ENCODE peak calls at places on chromosomes 2 and 18, in eight cellular contexts. B is left ventricle myocardium inferior; Y is CD8-positive, alpha-beta memory T cell; N is heart left ventricle; J is IMR-90; T is CD8-positive, alpha-beta T cell; F is uterus; D is ascending aorta. G is an unnamed sample.

GRCh38 chr2:156320491-156320896 is 12.0 kb downstream of the NR4A2 start:
- DNase-seq in B (peak; percentile 47), Y (no peak), N (peak; percentile 57), J (peak; percentile 61), T (no peak), F (no peak), D (no peak), G (peak; percentile 79)

GRCh38 chr2:98347298-98348065 is 1.2 kb downstream of the CNGA3 start:
- DNase-seq in B (no peak), Y (no peak), N (no peak), J (no peak), T (no peak), F (no peak), D (no peak), G (peak; percentile 31)

GRCh38 chr2:127762846-127763245 is 48.1 kb downstream of the WDR33 start:
- DNase-seq in B (no peak), Y (no peak), N (no peak), J (peak; percentile 90), T (no peak), F (no peak), D (no peak), G (no peak)

GRCh38 chr2:43005211-43005974 is 213.0 kb upstream of the HAAO start:
- DNase-seq in B (no peak), Y (no peak), N (no peak), J (no peak), T (no peak), F (peak; percentile 9), D (no peak), G (peak; percentile 35)

GRCh38 chr2:164839914-164840457 is 1.6 kb downstream of the COBLL1 start:
- DNase-seq in B (no peak), Y (no peak), N (no peak), J (peak; percentile 18), T (no peak), F (no peak), D (no peak), G (peak; percentile 88)

GRCh38 chr2:120224735-120225548 is 1.7 kb upstream of the TMEM185B start:
- DNase-seq in B (no peak), Y (no peak), N (no peak), J (no peak), T (no peak), F (no peak), D (no peak), G (peak; percentile 27)

GRCh38 chr2:195818521-195818920 is 161.5 kb downstream of the SLC39A10 start:
- DNase-seq in B (no peak), Y (no peak), N (no peak), J (peak; percentile 90), T (no peak), F (no peak), D (no peak), G (peak; percentile 63)

GRCh38 chr2:70472256-70472905 is 81.2 kb downstream of the TGFA start:
- DNase-seq in B (no peak), Y (no peak), N (no peak), J (no peak), T (no peak), F (no peak), D (no peak), G (no peak)

GRCh38 chr2:144701259-144701658 is 181.3 kb upstream of the ZEB2 start:
- DNase-seq in B (no peak), Y (no peak), N (no peak), J (no peak), T (no peak), F (no peak), D (no peak), G (no peak)

GRCh38 chr18:9916067-9916684 is 2.4 kb downstream of the VAPA start:
- DNase-seq in B (no peak), Y (no peak), N (no peak), J (peak; percentile 25), T (no peak), F (no peak), D (no peak), G (peak; percentile 80)

GRCh38 chr18:55343396-55344073 is 244.5 kb downstream of the TCF4 start:
- DNase-seq in B (no peak), Y (no peak), N (no peak), J (peak; percentile 64), T (no peak), F (no peak), D (no peak), G (no peak)

GRCh38 chr2:190537765-190538164 is 3.2 kb upstream of the NEMP2 start:
- DNase-seq in B (no peak), Y (peak; percentile 33), N (no peak), J (peak; percentile 24), T (no peak), F (no peak), D (no peak), G (no peak)

GRCh38 chr18:2906522-2907458 is 60.0 kb downstream of the EMILIN2 start:
- DNase-seq in B (no peak), Y (peak; percentile 60), N (no peak), J (no peak), T (peak; percentile 71), F (peak; percentile 58), D (no peak), G (peak; percentile 96)

GRCh38 chr2:1806254-1806653 is 61.9 kb upstream of the PXDN start:
- DNase-seq in B (no peak), Y (no peak), N (no peak), J (no peak), T (no peak), F (no peak), D (no peak), G (no peak)

GRCh38 chr2:98348066-98348561 is 1.9 kb downstream of the CNGA3 start:
- DNase-seq in B (no peak), Y (no peak), N (no peak), J (no peak), T (no peak), F (no peak), D (no peak), G (peak; percentile 25)

GRCh38 chr2:78023356-78023755 is 501.2 kb upstream of the LRRTM4 start:
- DNase-seq in B (no peak), Y (no peak), N (no peak), J (no peak), T (no peak), F (no peak), D (no peak), G (no peak)

GRCh38 chr2:61185329-61185728 is 23.3 kb downstream of the C2orf74 start:
- DNase-seq in B (no peak), Y (no peak), N (no peak), J (no peak), T (no peak), F (no peak), D (no peak), G (no peak)

GRCh38 chr2:162731917-162732804 is 106.4 kb downstream of the KCNH7 start:
- DNase-seq in B (no peak), Y (no peak), N (no peak), J (no peak), T (no peak), F (no peak), D (no peak), G (no peak)

GRCh38 chr2:71747573-71747972 is 294.2 kb downstream of the DYSF start:
- DNase-seq in B (no peak), Y (no peak), N (no peak), J (no peak), T (no peak), F (no peak), D (no peak), G (no peak)

GRCh38 chr2:199463000-199463692 is 5.4 kb upstream of the SATB2 start:
- DNase-seq in B (peak; percentile 60), Y (peak; percentile 41), N (peak; percentile 60), J (peak; percentile 47), T (no peak), F (no peak), D (no peak), G (peak; percentile 99)

GRCh38 chr2:74212702-74213410 is 14.4 kb downstream of the MTHFD2 start:
- DNase-seq in B (no peak), Y (no peak), N (no peak), J (no peak), T (no peak), F (no peak), D (no peak), G (no peak)

GRCh38 chr18:70044626-70045025 is 97.0 kb upstream of the CD226 start:
- DNase-seq in B (no peak), Y (no peak), N (no peak), J (peak; percentile 98), T (no peak), F (no peak), D (no peak), G (peak; percentile 44)

GRCh38 chr2:103338819-103339218 is 577.0 kb downstream of the TMEM182 start:
- DNase-seq in B (no peak), Y (no peak), N (no peak), J (no peak), T (no peak), F (no peak), D (no peak), G (no peak)
- H3K4me3 ChIP-seq in B (no peak overlapping the region), Y (no peak overlapping the region), N (no peak overlapping the region), J (no peak overlapping the region), T (no peak overlapping the region), F (no peak overlapping the region), D (no peak overlapping the region), G (no peak overlapping the region)

GRCh38 chr2:10354399-10354798 is 51.7 kb downstream of the HPCAL1 start:
- DNase-seq in B (no peak), Y (no peak), N (no peak), J (no peak), T (no peak), F (no peak), D (no peak), G (peak; percentile 15)
- H3K4me1 ChIP-seq in B (peaks cover 8% of the 10 kb centered on the region), Y (peaks cover 12% of the 10 kb centered on the region), N (peaks cover 3% of the 10 kb centered on the region), J (no peaks in the 10 kb centered on the region), T (peaks cover 25% of the 10 kb centered on the region), F (no peaks in the 10 kb centered on the region), D (no peaks in the 10 kb centered on the region), G (no peaks in the 10 kb centered on the region)

GRCh38 chr18:75208836-75209128 is 157 bp downstream of the PTGR3 start:
- DNase-seq in B (peak; percentile 60), Y (no peak), N (peak; percentile 61), J (no peak), T (no peak), F (no peak), D (no peak), G (no peak)
- H3K27ac ChIP-seq in B (peak overlapping the region; percentile 99), Y (peak overlapping the region; percentile 55), N (peak overlapping the region; percentile 99), J (peak overlapping the region; percentile 98), T (peak overlapping the region; percentile 75), F (peak overlapping the region; percentile 94), D (peak overlapping the region; percentile 97), G (no peak overlapping the region)

DNA sequence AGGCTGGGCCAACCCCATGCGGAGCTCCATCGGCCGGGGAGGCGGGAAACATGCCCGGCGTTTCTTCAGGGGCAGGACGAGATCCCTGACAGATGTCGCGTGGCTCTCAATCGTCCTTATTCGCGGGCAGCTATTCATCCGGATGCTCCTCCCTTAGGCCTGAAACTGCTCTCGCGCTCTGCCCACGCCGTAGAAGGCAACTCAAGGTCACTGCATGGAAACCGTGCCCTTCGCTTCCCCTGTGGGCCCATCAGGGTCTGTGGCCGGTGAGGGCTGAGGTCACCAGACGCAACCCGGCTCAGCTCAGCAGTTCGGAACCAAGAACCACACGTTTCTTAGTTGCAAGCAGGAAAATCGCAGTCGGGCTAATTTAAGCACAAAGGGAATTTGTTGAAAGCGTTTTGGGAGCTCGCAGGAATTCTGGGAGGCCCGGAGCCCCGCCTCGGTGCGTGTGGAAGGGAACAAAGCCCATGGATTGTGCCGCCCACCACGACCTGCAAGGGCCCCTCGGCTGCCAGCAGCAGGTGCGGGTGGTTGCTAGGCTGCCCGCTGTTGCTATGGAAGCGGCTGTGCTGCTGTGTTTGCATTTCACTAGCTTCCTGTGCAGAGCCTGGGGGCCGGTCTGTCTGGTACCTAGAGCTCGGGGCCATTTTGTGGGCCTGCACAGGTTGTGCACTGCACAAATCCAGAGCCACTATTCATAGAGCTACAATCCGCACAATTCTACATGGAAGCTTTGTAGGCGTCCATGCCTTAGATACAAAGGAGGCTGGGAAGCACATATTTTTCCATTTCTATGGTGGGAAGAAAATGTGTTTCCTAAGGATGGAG is 6.1 kb upstream of the ALLC start:
- DNase-seq in B (no peak), Y (peak; percentile 86), N (peak; percentile 64), J (no peak), T (peak; percentile 75), F (no peak), D (no peak), G (peak; percentile 96)
- H3K4me3 ChIP-seq in B (peak overlapping the region; percentile 57), Y (peak overlapping the region; percentile 66), N (no peak overlapping the region), J (no peak overlapping the region), T (peak overlapping the region; percentile 58), F (peak overlapping the region; percentile 32), D (peak overlapping the region; percentile 17), G (peak overlapping the region; percentile 58)

G was measured in osteoblast.